ENCODE peak calls at places on chromosomes 4 and X, in seven cellular contexts. C, E, R, P, B, O and J are unnamed samples.

GRCh38 chrX:636971-637659 is 6.5 kb downstream of the SHOX start:
- DNase-seq in C (no peak), E (no peak), R (peak), P (no peak), B (no peak), O (no peak), J (no peak)

GRCh38 chr4:14575919-14576318 is 426.4 kb upstream of the CPEB2 start:
- DNase-seq in C (no peak), O (no peak), E (no peak), R (no peak), P (no peak), B (no peak), J (no peak)

GRCh38 chrX:67545772-67546495 is 2.1 kb downstream of the AR start:
- DNase-seq in B (no peak), E (no peak), R (peak), P (peak), O (no peak), C (no peak), J (peak)

GRCh38 chrX:34656842-34657780 is at the start of gene TMEM47:
- DNase-seq in O (peak), R (peak), P (peak), E (no peak), B (no peak), C (no peak), J (peak)

GRCh38 chrX:123274796-123275195 is 90.7 kb downstream of the GRIA3 start:
- DNase-seq in C (no peak), P (no peak), B (no peak), E (no peak), O (no peak), R (no peak), J (no peak)

GRCh38 chrX:115018944-115019343 is 1.5 kb upstream of the IL13RA2 start:
- DNase-seq in P (no peak), C (no peak), R (no peak), E (no peak), B (no peak), O (no peak), J (no peak)

GRCh38 chr4:25884040-25884788 is 21.4 kb upstream of the SEL1L3 start:
- DNase-seq in B (no peak), R (no peak), O (no peak), E (no peak), P (no peak), C (no peak), J (no peak)

GRCh38 chrX:153970398-153971123 is 1.1 kb downstream of the HCFC1 start:
- DNase-seq in P (peak), B (no peak), R (peak), C (no peak), O (peak), E (peak), J (no peak)

GRCh38 chr4:89254847-89255246 is 52.8 kb downstream of the GPRIN3 start:
- DNase-seq in O (peak), P (peak), R (peak), E (peak), B (no peak), C (peak), J (peak)
- TF ChIP-seq JUND in O (no peak), P (no peak), R (no peak), E (no peak), B (no peak), C (no peak), J (no peak)

DNA sequence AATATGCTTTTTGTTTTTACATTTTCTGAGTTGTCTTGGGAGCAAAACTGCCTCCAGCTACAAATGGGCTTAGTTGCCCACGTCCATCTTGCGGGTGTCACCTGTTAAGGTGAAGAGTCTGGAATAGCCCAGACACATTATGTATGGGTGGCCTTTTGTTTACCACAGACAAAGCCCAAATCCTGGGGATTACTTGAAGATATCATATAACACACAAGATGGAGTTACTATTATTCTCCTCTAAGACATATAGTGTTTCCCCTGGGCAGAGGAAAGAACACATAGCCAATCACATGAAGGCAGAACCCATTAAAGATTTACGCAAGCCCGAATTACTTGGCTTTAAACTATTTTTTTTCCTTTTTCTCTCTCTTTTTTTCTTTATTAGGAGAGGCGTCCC is 625.6 kb upstream of the FAM241A start:
- DNase-seq in R (no peak), B (no peak), C (no peak), E (no peak), O (no peak), P (no peak), J (no peak)
- TF ChIP-seq JUND in R (no peak), B (no peak), C (no peak), E (no peak), O (no peak), P (no peak), J (no peak)

DNA sequence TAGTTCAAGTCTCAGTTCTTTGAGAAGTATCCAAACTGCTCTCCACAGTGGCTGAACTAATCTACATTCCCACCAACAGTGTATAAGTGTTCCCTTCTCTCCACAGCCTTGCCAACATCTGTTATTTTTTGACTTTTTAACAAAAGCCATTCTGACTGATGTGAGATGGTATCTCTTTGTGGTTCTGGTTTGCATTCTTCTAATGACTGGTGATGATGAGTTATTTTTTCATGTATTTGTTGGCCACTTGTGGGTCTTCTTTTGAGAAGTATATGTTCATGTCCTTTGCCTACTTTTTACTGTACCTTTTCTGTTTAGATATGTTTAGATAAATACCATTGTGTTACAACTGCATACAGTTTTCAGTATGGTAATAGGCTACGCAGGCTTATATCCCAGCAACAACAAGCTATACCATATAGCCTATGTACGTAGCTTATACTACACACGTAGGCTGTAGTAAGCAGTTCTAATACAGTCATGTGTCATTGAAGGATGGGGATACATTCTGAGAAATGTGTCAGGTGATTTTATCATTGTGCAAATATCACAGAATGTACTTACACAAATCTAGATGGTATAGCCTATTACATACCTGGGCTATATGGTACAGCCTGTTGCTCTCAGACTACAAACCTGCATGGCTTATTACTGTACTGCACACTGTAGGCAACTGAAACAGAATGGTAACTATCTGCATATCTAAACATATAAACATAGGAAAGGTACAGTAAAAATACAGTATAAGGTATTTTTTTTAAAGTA is 28.1 kb downstream of the KLHL8 start:
- DNase-seq in C (no peak), O (no peak), B (no peak), P (no peak), R (no peak), E (no peak), J (no peak)
- TF ChIP-seq JUND in C (no peak), O (no peak), B (no peak), P (peak), R (no peak), E (no peak), J (no peak)

GRCh38 chrX:68932611-68933010 is 103.8 kb downstream of the EFNB1 start:
- DNase-seq in O (no peak), R (no peak), B (no peak), P (no peak), C (no peak), E (no peak), J (no peak)
- TF ChIP-seq JUND in O (no peak), R (no peak), B (no peak), P (no peak), C (no peak), E (no peak), J (no peak)